ENCODE peak calls at places on chromosomes 12 and 14, in six cellular contexts. One of them, this sample, is unnamed.

GRCh38 chr14:93989939-93990338 is 7.2 kb upstream of the CCDC197 start:
- DNase-seq in stomach: no peak
- DNase-seq in small intestine: no peak
- DNase-seq in cardiac fibroblast: no peak
- DNase-seq in Peyer's patch: no peak
- DNase-seq in cardiac muscle cell: no peak
- DNase-seq in this sample: no peak

GRCh38 chr12:114430306-114430705 is 24.4 kb upstream of the TBX5 start:
- DNase-seq in Peyer's patch: no peak
- DNase-seq in cardiac muscle cell: no peak
- DNase-seq in cardiac fibroblast: peak
- DNase-seq in stomach: no peak
- DNase-seq in small intestine: no peak
- DNase-seq in this sample: no peak

GRCh38 chr12:114003286-114003685 is 37.2 kb upstream of the RBM19 start:
- DNase-seq in Peyer's patch: no peak
- DNase-seq in cardiac fibroblast: no peak
- DNase-seq in stomach: no peak
- DNase-seq in small intestine: no peak
- DNase-seq in cardiac muscle cell: no peak
- DNase-seq in this sample: no peak

GRCh38 chr12:131834798-131835615 is 6.8 kb downstream of the MMP17 start:
- DNase-seq in cardiac muscle cell: no peak
- DNase-seq in stomach: peak
- DNase-seq in small intestine: peak
- DNase-seq in Peyer's patch: no peak
- DNase-seq in cardiac fibroblast: no peak
- DNase-seq in this sample: no peak

GRCh38 chr14:32252030-32252670 is 49.1 kb upstream of the RNU6-8 start:
- DNase-seq in cardiac fibroblast: peak
- DNase-seq in stomach: peak
- DNase-seq in small intestine: peak
- DNase-seq in Peyer's patch: peak
- DNase-seq in cardiac muscle cell: peak
- DNase-seq in this sample: peak

GRCh38 chr12:132675753-132676152 is 11.4 kb downstream of the POLE start:
- DNase-seq in cardiac fibroblast: no peak
- DNase-seq in Peyer's patch: peak
- DNase-seq in cardiac muscle cell: no peak
- DNase-seq in stomach: no peak
- DNase-seq in small intestine: no peak
- DNase-seq in this sample: no peak

GRCh38 chr14:53938126-53938671 is 18.4 kb downstream of the BMP4 start:
- DNase-seq in cardiac muscle cell: no peak
- DNase-seq in cardiac fibroblast: no peak
- DNase-seq in stomach: no peak
- DNase-seq in Peyer's patch: no peak
- DNase-seq in small intestine: no peak
- DNase-seq in this sample: no peak

GRCh38 chr14:51917186-51917585 is 56.8 kb downstream of the GNG2 start:
- DNase-seq in Peyer's patch: no peak
- DNase-seq in cardiac muscle cell: no peak
- DNase-seq in cardiac fibroblast: peak
- DNase-seq in small intestine: no peak
- DNase-seq in stomach: no peak
- DNase-seq in this sample: no peak

GRCh38 chr12:47679785-47680184 is 26.0 kb downstream of the RPAP3 start:
- DNase-seq in Peyer's patch: no peak
- DNase-seq in cardiac fibroblast: no peak
- DNase-seq in small intestine: no peak
- DNase-seq in cardiac muscle cell: no peak
- DNase-seq in stomach: no peak
- DNase-seq in this sample: no peak

GRCh38 chr12:6627598-6627997 is 8.2 kb downstream of the LPAR5 start:
- DNase-seq in Peyer's patch: no peak
- DNase-seq in cardiac fibroblast: no peak
- DNase-seq in small intestine: no peak
- DNase-seq in cardiac muscle cell: no peak
- DNase-seq in stomach: no peak
- DNase-seq in this sample: no peak

GRCh38 chr12:46516238-46516932 is 143.8 kb upstream of the SLC38A2 start:
- DNase-seq in cardiac muscle cell: no peak
- DNase-seq in stomach: no peak
- DNase-seq in Peyer's patch: no peak
- DNase-seq in small intestine: no peak
- DNase-seq in cardiac fibroblast: no peak
- DNase-seq in this sample: no peak

GRCh38 chr12:53042607-53043454 is 7.0 kb upstream of the TNS2 start:
- DNase-seq in cardiac muscle cell: no peak
- DNase-seq in small intestine: no peak
- DNase-seq in Peyer's patch: no peak
- DNase-seq in stomach: no peak
- DNase-seq in cardiac fibroblast: no peak
- DNase-seq in this sample: no peak

GRCh38 chr12:63913929-63914328 is 69.4 kb downstream of the SRGAP1 start:
- DNase-seq in stomach: no peak
- DNase-seq in Peyer's patch: no peak
- DNase-seq in cardiac muscle cell: no peak
- DNase-seq in small intestine: peak
- DNase-seq in cardiac fibroblast: no peak
- DNase-seq in this sample: no peak

GRCh38 chr12:4194661-4195060 is 78.9 kb upstream of the CCND2 start:
- DNase-seq in cardiac fibroblast: no peak
- DNase-seq in stomach: no peak
- DNase-seq in small intestine: no peak
- DNase-seq in Peyer's patch: no peak
- DNase-seq in cardiac muscle cell: no peak
- DNase-seq in this sample: no peak

GRCh38 chr14:68016243-68016914 is 196.8 kb downstream of the RAD51B start:
- DNase-seq in cardiac muscle cell: no peak
- DNase-seq in stomach: no peak
- DNase-seq in Peyer's patch: no peak
- DNase-seq in small intestine: no peak
- DNase-seq in cardiac fibroblast: peak
- DNase-seq in this sample: no peak

GRCh38 chr12:114614040-114614439 is 69.9 kb downstream of the TBX3 start:
- DNase-seq in small intestine: no peak
- DNase-seq in cardiac fibroblast: no peak
- DNase-seq in Peyer's patch: no peak
- DNase-seq in stomach: no peak
- DNase-seq in cardiac muscle cell: no peak
- DNase-seq in this sample: no peak

GRCh38 chr14:47438650-47439140 is 236.7 kb downstream of the MDGA2 start:
- DNase-seq in cardiac fibroblast: no peak
- DNase-seq in cardiac muscle cell: peak
- DNase-seq in Peyer's patch: no peak
- DNase-seq in stomach: no peak
- DNase-seq in small intestine: no peak
- DNase-seq in this sample: no peak

GRCh38 chr14:104555621-104556255 is 23.8 kb upstream of the C14orf180 start:
- DNase-seq in Peyer's patch: no peak
- DNase-seq in cardiac muscle cell: no peak
- DNase-seq in cardiac fibroblast: no peak
- DNase-seq in stomach: no peak
- DNase-seq in small intestine: no peak
- DNase-seq in this sample: peak

GRCh38 chr12:119308743-119309456 is 25.6 kb upstream of the CCDC60 start:
- DNase-seq in small intestine: no peak
- DNase-seq in cardiac fibroblast: no peak
- DNase-seq in stomach: no peak
- DNase-seq in cardiac muscle cell: no peak
- DNase-seq in Peyer's patch: no peak
- DNase-seq in this sample: no peak

GRCh38 chr12:6084261-6084968 is 40.1 kb downstream of the VWF start:
- DNase-seq in small intestine: peak
- DNase-seq in stomach: no peak
- DNase-seq in cardiac muscle cell: peak
- DNase-seq in cardiac fibroblast: peak
- DNase-seq in Peyer's patch: peak
- DNase-seq in this sample: no peak

GRCh38 chr14:65412189-65412846 is at the start of gene FUT8:
- DNase-seq in cardiac fibroblast: peak
- DNase-seq in small intestine: peak
- DNase-seq in cardiac muscle cell: peak
- DNase-seq in stomach: peak
- DNase-seq in Peyer's patch: peak
- DNase-seq in this sample: peak

GRCh38 chr14:65415613-65416012 is 3.1 kb downstream of the FUT8 start:
- DNase-seq in small intestine: no peak
- DNase-seq in cardiac fibroblast: no peak
- DNase-seq in stomach: no peak
- DNase-seq in cardiac muscle cell: no peak
- DNase-seq in Peyer's patch: no peak
- DNase-seq in this sample: no peak

GRCh38 chr14:65412881-65413738 is 580 bp downstream of the FUT8 start:
- DNase-seq in small intestine: peak
- DNase-seq in cardiac fibroblast: peak
- DNase-seq in stomach: peak
- DNase-seq in Peyer's patch: peak
- DNase-seq in cardiac muscle cell: peak
- DNase-seq in this sample: no peak

GRCh38 chr14:65413739-65414045 is 1.2 kb downstream of the FUT8 start:
- DNase-seq in stomach: no peak
- DNase-seq in small intestine: no peak
- DNase-seq in cardiac muscle cell: no peak
- DNase-seq in cardiac fibroblast: peak
- DNase-seq in Peyer's patch: no peak
- DNase-seq in this sample: no peak

GRCh38 chr14:65414961-65415589 is 2.5 kb downstream of the FUT8 start:
- DNase-seq in Peyer's patch: no peak
- DNase-seq in cardiac fibroblast: peak
- DNase-seq in small intestine: peak
- DNase-seq in stomach: no peak
- DNase-seq in cardiac muscle cell: peak
- DNase-seq in this sample: no peak
- H3K4me3 ChIP-seq in Peyer's patch: peak
- H3K4me3 ChIP-seq in cardiac fibroblast: no peak
- H3K4me3 ChIP-seq in small intestine: no peak
- H3K4me3 ChIP-seq in stomach: peak
- H3K4me3 ChIP-seq in cardiac muscle cell: no peak
- H3K4me3 ChIP-seq in this sample: no peak

GRCh38 chr12:108637631-108638030 is 3.9 kb upstream of the SELPLG start:
- DNase-seq in small intestine: no peak
- DNase-seq in cardiac fibroblast: no peak
- DNase-seq in Peyer's patch: no peak
- DNase-seq in stomach: no peak
- DNase-seq in cardiac muscle cell: no peak
- DNase-seq in this sample: no peak
- H3K4me3 ChIP-seq in small intestine: no peak
- H3K4me3 ChIP-seq in cardiac fibroblast: no peak
- H3K4me3 ChIP-seq in Peyer's patch: no peak
- H3K4me3 ChIP-seq in stomach: no peak
- H3K4me3 ChIP-seq in cardiac muscle cell: no peak
- H3K4me3 ChIP-seq in this sample: no peak

GRCh38 chr14:64970041-64970440 is 2.1 kb downstream of the RAB15 start:
- DNase-seq in stomach: no peak
- DNase-seq in small intestine: peak
- DNase-seq in cardiac fibroblast: no peak
- DNase-seq in cardiac muscle cell: no peak
- DNase-seq in Peyer's patch: no peak
- DNase-seq in this sample: no peak

GRCh38 chr14:64966976-64967375 is 5.2 kb downstream of the RAB15 start:
- DNase-seq in cardiac fibroblast: no peak
- DNase-seq in Peyer's patch: no peak
- DNase-seq in cardiac muscle cell: no peak
- DNase-seq in small intestine: no peak
- DNase-seq in stomach: peak
- DNase-seq in this sample: no peak

GRCh38 chr14:64970776-64971451 is 1.2 kb downstream of the RAB15 start:
- DNase-seq in cardiac fibroblast: no peak
- DNase-seq in Peyer's patch: no peak
- DNase-seq in cardiac muscle cell: peak
- DNase-seq in stomach: no peak
- DNase-seq in small intestine: peak
- DNase-seq in this sample: no peak

GRCh38 chr14:64968167-64968566 is 4.0 kb downstream of the RAB15 start:
- DNase-seq in stomach: no peak
- DNase-seq in Peyer's patch: no peak
- DNase-seq in small intestine: no peak
- DNase-seq in cardiac muscle cell: no peak
- DNase-seq in cardiac fibroblast: no peak
- DNase-seq in this sample: no peak

DNA sequence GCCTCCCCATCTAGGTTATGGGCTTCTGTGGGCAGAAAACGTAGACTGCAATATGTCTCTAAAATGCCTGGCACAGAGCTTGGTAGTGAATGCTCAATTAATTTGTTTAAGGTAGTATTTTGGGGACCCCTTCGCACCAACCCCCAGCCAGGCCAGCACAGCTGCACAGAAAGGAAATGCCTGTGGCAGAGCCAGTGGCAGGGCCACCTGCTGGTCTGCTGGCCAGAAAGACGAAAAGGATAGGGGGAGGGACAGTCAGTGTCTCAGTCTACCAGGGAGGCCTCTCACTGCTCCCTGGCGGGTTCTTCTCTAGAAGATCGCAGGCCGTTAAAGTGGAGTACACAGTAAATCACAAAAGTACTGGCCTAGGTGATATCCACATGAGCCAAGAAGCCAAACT is 3.5 kb downstream of the RAB15 start:
- DNase-seq in Peyer's patch: no peak
- DNase-seq in cardiac muscle cell: no peak
- DNase-seq in small intestine: no peak
- DNase-seq in stomach: no peak
- DNase-seq in cardiac fibroblast: no peak
- DNase-seq in this sample: no peak
- H3K4me3 ChIP-seq in Peyer's patch: no peak
- H3K4me3 ChIP-seq in cardiac muscle cell: no peak
- H3K4me3 ChIP-seq in small intestine: no peak
- H3K4me3 ChIP-seq in stomach: no peak
- H3K4me3 ChIP-seq in cardiac fibroblast: no peak
- H3K4me3 ChIP-seq in this sample: no peak

GRCh38 chr14:106115401-106115800 is 589.0 kb downstream of the TMEM121 start:
- DNase-seq in cardiac fibroblast: no peak
- DNase-seq in cardiac muscle cell: no peak
- DNase-seq in Peyer's patch: no peak
- DNase-seq in small intestine: no peak
- DNase-seq in stomach: no peak
- DNase-seq in this sample: no peak
- H3K4me3 ChIP-seq in cardiac fibroblast: no peak
- H3K4me3 ChIP-seq in cardiac muscle cell: no peak
- H3K4me3 ChIP-seq in Peyer's patch: no peak
- H3K4me3 ChIP-seq in small intestine: no peak
- H3K4me3 ChIP-seq in stomach: no peak
- H3K4me3 ChIP-seq in this sample: no peak

This sample was measured in pancreas.